ENCODE peak calls at places on chromosomes 12 and 14, in four cellular contexts. J is IMR-90, G is mesendoderm, A is H9. S is an unnamed sample.

GRCh38 chr14:95760596-95760995 is 46.7 kb upstream of the TCL1A start:
- DNase-seq in G (no peak), J (no peak), A (no peak), S (peak)

GRCh38 chr14:61355892-61356325 is 34.5 kb downstream of the PRKCH start:
- DNase-seq in G (peak), A (peak), J (peak), S (peak)

GRCh38 chr14:56812364-56813103 is 2.3 kb upstream of the OTX2 start:
- DNase-seq in G (no peak), J (no peak), A (no peak), S (no peak)

GRCh38 chr14:68687746-68688145 is 105.1 kb downstream of the ZFP36L1 start:
- DNase-seq in G (peak), A (no peak), J (peak), S (peak)

GRCh38 chr14:76720382-76720813 is 40.9 kb upstream of the VASH1 start:
- DNase-seq in J (peak), A (peak), G (peak), S (no peak)

GRCh38 chr12:93234641-93235040 is 143.1 kb upstream of the NUDT4 start:
- DNase-seq in A (no peak), G (peak), J (no peak), S (no peak)

GRCh38 chr12:85672436-85672835 is 163.8 kb downstream of the RASSF9 start:
- DNase-seq in A (no peak), G (no peak), J (no peak), S (no peak)

GRCh38 chr14:100834441-100835277 is 8.7 kb downstream of the MEG3 start:
- DNase-seq in A (no peak), J (no peak), G (no peak), S (no peak)

GRCh38 chr14:67524152-67524963 is 8.7 kb upstream of the PLEKHH1 start:
- DNase-seq in A (no peak), J (no peak), G (no peak), S (no peak)

GRCh38 chr12:6605425-6606330 is 1.5 kb downstream of the CHD4 start:
- DNase-seq in A (peak), J (peak), G (peak), S (peak)

GRCh38 chr12:77249892-77250291 is 184.5 kb upstream of the E2F7 start:
- DNase-seq in A (no peak), J (no peak), G (no peak), S (no peak)

GRCh38 chr12:113988976-113989375 is 22.9 kb upstream of the RBM19 start:
- DNase-seq in G (no peak), A (no peak), J (no peak), S (no peak)

GRCh38 chr12:78680596-78680995 is 184.0 kb upstream of the SYT1 start:
- DNase-seq in G (peak), A (no peak), J (no peak), S (no peak)

GRCh38 chr12:98725481-98726247 is 80.6 kb downstream of the APAF1 start:
- DNase-seq in A (peak), G (peak), J (peak), S (peak)
- H4K8ac ChIP-seq in A (no peak), G (no peak), J (no peak), S (no peak)

GRCh38 chr12:20174776-20175175 is 193.6 kb upstream of the PDE3A start:
- DNase-seq in A (no peak), G (no peak), J (no peak), S (no peak)
- H4K8ac ChIP-seq in A (no peak), G (no peak), J (no peak), S (no peak)

GRCh38 chr12:38653650-38654049 is 251.7 kb downstream of the CPNE8 start:
- DNase-seq in G (no peak), J (no peak), A (no peak), S (no peak)

GRCh38 chr12:38648813-38649212 is 256.6 kb downstream of the CPNE8 start:
- DNase-seq in G (peak), A (no peak), J (no peak), S (no peak)
- H4K8ac ChIP-seq in G (no peak), A (no peak), J (no peak), S (no peak)

GRCh38 chr12:22538336-22538735 is 6.0 kb downstream of the C2CD5 start:
- DNase-seq in A (no peak), J (peak), G (no peak), S (peak)

GRCh38 chr12:22539055-22539454 is 5.3 kb downstream of the C2CD5 start:
- DNase-seq in J (no peak), A (no peak), G (no peak), S (no peak)

GRCh38 chr12:22543246-22544037 is 900 bp downstream of the C2CD5 start:
- DNase-seq in J (peak), A (peak), G (peak), S (peak)

GRCh38 chr12:22541496-22541895 is 2.8 kb downstream of the C2CD5 start:
- DNase-seq in G (no peak), A (no peak), J (no peak), S (no peak)

DNA sequence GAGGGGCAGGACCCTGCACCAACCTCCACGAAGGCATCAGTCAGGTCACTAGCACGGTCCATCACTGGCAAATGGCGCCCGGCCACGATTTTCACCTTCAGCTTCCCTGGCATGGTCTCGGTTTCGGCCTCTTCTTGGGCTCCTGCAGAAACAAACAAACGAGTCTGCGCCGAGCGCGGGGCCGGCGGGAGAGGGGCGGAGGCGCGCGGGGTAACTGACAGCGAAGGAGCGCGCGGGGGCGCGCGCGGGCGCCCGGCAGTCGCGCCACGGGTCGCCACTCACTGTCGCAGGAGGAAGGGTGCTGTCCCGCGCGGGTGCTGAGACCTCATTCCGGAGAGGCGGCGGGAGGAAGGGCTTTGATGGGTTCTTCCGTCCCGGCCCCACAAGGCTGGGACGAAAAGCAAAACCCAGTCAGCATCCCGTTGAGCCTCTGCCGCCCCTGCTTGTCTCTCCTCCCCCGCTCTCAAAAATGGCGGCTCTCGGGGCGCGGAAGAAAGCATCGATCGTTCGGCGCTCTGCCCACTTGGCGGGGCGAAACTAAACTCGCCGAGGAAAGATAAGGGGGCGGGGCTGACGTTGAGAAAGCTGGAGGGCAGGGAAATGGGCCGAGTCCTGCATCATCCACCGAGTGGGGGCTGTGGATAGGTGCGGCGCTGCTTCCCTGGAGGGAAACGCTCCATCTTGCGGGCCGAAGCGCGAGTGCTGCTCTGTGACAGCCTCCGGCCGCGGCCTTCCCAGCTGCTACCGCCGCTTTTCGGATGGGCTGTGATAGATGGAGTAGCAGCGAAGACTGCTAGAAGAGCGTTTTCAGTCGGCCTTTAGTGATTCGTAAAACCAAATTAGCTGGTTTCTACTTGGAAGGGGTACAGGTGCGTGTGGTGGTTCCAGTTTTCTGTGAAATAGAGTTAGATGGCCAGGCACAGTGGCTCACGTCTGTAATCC is at the start of gene C2CD5:
- DNase-seq in J (peak), A (peak), G (peak), S (peak)
- H4K8ac ChIP-seq in J (peak), A (no peak), G (no peak), S (peak)